ENCODE peak calls at places on chromosome 4, in six cellular contexts. One of them, this sample, is unnamed.

GRCh38 chr4:144575181-144575580 is 70.8 kb upstream of the HHIP start:
- DNase-seq in endodermal cell: no peak
- DNase-seq in stomach: no peak
- DNase-seq in astrocyte of the hippocampus: no peak
- DNase-seq in C1 segment of cervical spinal cord: no peak
- DNase-seq in aorta: no peak
- DNase-seq in this sample: no peak

GRCh38 chr4:74539043-74539790 is 94.3 kb downstream of the AREG start:
- DNase-seq in endodermal cell: no peak
- DNase-seq in stomach: no peak
- DNase-seq in astrocyte of the hippocampus: no peak
- DNase-seq in C1 segment of cervical spinal cord: no peak
- DNase-seq in aorta: no peak
- DNase-seq in this sample: no peak

GRCh38 chr4:159390648-159391047 is 287.8 kb downstream of the RAPGEF2 start:
- DNase-seq in endodermal cell: no peak
- DNase-seq in stomach: no peak
- DNase-seq in astrocyte of the hippocampus: peak
- DNase-seq in C1 segment of cervical spinal cord: no peak
- DNase-seq in aorta: no peak
- DNase-seq in this sample: no peak

GRCh38 chr4:38085394-38086150 is 125.4 kb downstream of the PTTG2 start:
- DNase-seq in endodermal cell: no peak
- DNase-seq in stomach: no peak
- DNase-seq in astrocyte of the hippocampus: no peak
- DNase-seq in C1 segment of cervical spinal cord: no peak
- DNase-seq in aorta: no peak
- DNase-seq in this sample: no peak

GRCh38 chr4:23889368-23889767 is 479 bp downstream of the PPARGC1A start:
- DNase-seq in endodermal cell: no peak
- DNase-seq in stomach: no peak
- DNase-seq in astrocyte of the hippocampus: no peak
- DNase-seq in C1 segment of cervical spinal cord: no peak
- DNase-seq in aorta: no peak
- DNase-seq in this sample: no peak

GRCh38 chr4:117010695-117011094 is 74.7 kb downstream of the TRAM1L1 start:
- DNase-seq in endodermal cell: no peak
- DNase-seq in stomach: no peak
- DNase-seq in astrocyte of the hippocampus: no peak
- DNase-seq in C1 segment of cervical spinal cord: no peak
- DNase-seq in aorta: no peak
- DNase-seq in this sample: no peak

GRCh38 chr4:2837904-2838496 is 5.6 kb upstream of the ADD1 start:
- DNase-seq in endodermal cell: peak
- DNase-seq in stomach: peak
- DNase-seq in astrocyte of the hippocampus: peak
- DNase-seq in C1 segment of cervical spinal cord: no peak
- DNase-seq in aorta: peak
- DNase-seq in this sample: peak

GRCh38 chr4:40718571-40718970 is 31.2 kb upstream of the NSUN7 start:
- DNase-seq in endodermal cell: peak
- DNase-seq in stomach: peak
- DNase-seq in astrocyte of the hippocampus: no peak
- DNase-seq in C1 segment of cervical spinal cord: no peak
- DNase-seq in aorta: no peak
- DNase-seq in this sample: no peak

GRCh38 chr4:20528508-20528907 is 171.8 kb upstream of the PACRGL start:
- DNase-seq in endodermal cell: no peak
- DNase-seq in stomach: no peak
- DNase-seq in astrocyte of the hippocampus: no peak
- DNase-seq in C1 segment of cervical spinal cord: no peak
- DNase-seq in aorta: no peak
- DNase-seq in this sample: no peak

GRCh38 chr4:175380841-175381240 is 431.2 kb downstream of the GPM6A start:
- DNase-seq in endodermal cell: no peak
- DNase-seq in stomach: no peak
- DNase-seq in astrocyte of the hippocampus: no peak
- DNase-seq in C1 segment of cervical spinal cord: no peak
- DNase-seq in aorta: no peak
- DNase-seq in this sample: no peak

This sample was measured in lower lobe of right lung.